ENCODE peak calls at places on chromosomes 13 and 19, in six cellular contexts. D is ovary, R is A549, I is suprapubic skin, C is upper lobe of left lung, H is transverse colon. V is an unnamed sample.

GRCh38 chr13:101917475-101917810 is 465.0 kb downstream of the ITGBL1 start:
- DNase-seq in C (peak), H (no peak), I (no peak), R (no peak), D (no peak), V (no peak)

GRCh38 chr19:50173144-50173543 is 10.1 kb upstream of the IZUMO2 start:
- DNase-seq in D (no peak), H (peak), R (no peak), I (no peak), C (no peak), V (peak)

GRCh38 chr13:40933508-40933907 is 85.6 kb downstream of the ELF1 start:
- DNase-seq in C (no peak), D (no peak), H (no peak), I (no peak), R (no peak), V (no peak)

GRCh38 chr19:37077615-37077928 is 661 bp upstream of the ZNF420 start:
- DNase-seq in D (no peak), H (no peak), R (no peak), I (no peak), C (no peak), V (no peak)

GRCh38 chr13:59409211-59409610 is 754.5 kb downstream of the DIAPH3 start:
- DNase-seq in H (peak), I (no peak), D (peak), C (no peak), R (no peak), V (no peak)

GRCh38 chr19:29680447-29680846 is 15.2 kb downstream of the PLEKHF1 start:
- DNase-seq in D (no peak), R (no peak), C (peak), I (no peak), H (peak), V (no peak)

GRCh38 chr19:38395381-38396127 is 7.1 kb downstream of the SPRED3 start:
- DNase-seq in C (peak), R (no peak), H (no peak), D (no peak), I (no peak), V (no peak)

GRCh38 chr19:55526216-55527196 is 10.4 kb downstream of the SBK2 start:
- DNase-seq in D (no peak), C (peak), R (peak), I (no peak), H (peak), V (no peak)

GRCh38 chr13:35760678-35761308 is 284.3 kb upstream of the MAB21L1 start:
- DNase-seq in C (peak), H (no peak), D (no peak), I (no peak), R (no peak), V (no peak)

GRCh38 chr13:29369060-29369743 is 226.3 kb downstream of the SLC7A1 start:
- DNase-seq in R (peak), H (no peak), C (no peak), D (no peak), I (no peak), V (no peak)

GRCh38 chr19:8877854-8878705 is 45.9 kb downstream of the MBD3L1 start:
- DNase-seq in D (no peak), H (no peak), I (no peak), R (peak), C (no peak), V (peak)

GRCh38 chr13:32734511-32734910 is 148.3 kb downstream of the PDS5B start:
- DNase-seq in D (no peak), R (peak), I (no peak), H (no peak), C (no peak), V (peak)

GRCh38 chr19:29663861-29664752 is 1.2 kb upstream of the PLEKHF1 start:
- DNase-seq in I (no peak), D (no peak), H (no peak), C (no peak), R (no peak), V (no peak)

GRCh38 chr13:113598081-113598410 is 13.5 kb downstream of the TFDP1 start:
- DNase-seq in C (no peak), H (no peak), I (peak), D (peak), R (no peak), V (no peak)

GRCh38 chr19:54947381-54947780 is at the start of gene NLRP7:
- DNase-seq in C (no peak), D (no peak), R (no peak), H (no peak), I (no peak), V (no peak)

GRCh38 chr13:112835796-112836195 is 133.2 kb upstream of the MCF2L start:
- DNase-seq in C (no peak), D (no peak), R (no peak), H (no peak), I (no peak), V (no peak)

GRCh38 chr13:102170295-102170694 is 231.6 kb downstream of the FGF14 start:
- DNase-seq in I (no peak), C (no peak), D (no peak), H (no peak), R (no peak), V (no peak)

GRCh38 chr19:46299004-46299509 is 2.2 kb downstream of the HIF3A start:
- DNase-seq in H (peak), I (peak), C (peak), R (peak), D (peak), V (no peak)

GRCh38 chr19:45884682-45885555 is 1.0 kb downstream of the IRF2BP1 start:
- DNase-seq in I (no peak), C (peak), R (no peak), H (no peak), D (peak), V (peak)

GRCh38 chr19:34217952-34218817 is 36.2 kb upstream of the GARRE1 start:
- DNase-seq in R (peak), I (no peak), H (peak), C (no peak), D (no peak), V (peak)

GRCh38 chr13:51397262-51397933 is 55.4 kb downstream of the INTS6 start:
- DNase-seq in C (no peak), H (peak), D (no peak), I (no peak), R (peak), V (no peak)

GRCh38 chr19:31214997-31215396 is 134.2 kb downstream of the TSHZ3 start:
- DNase-seq in C (no peak), D (no peak), R (no peak), I (no peak), H (no peak), V (no peak)

GRCh38 chr13:50379584-50379983 is 364.3 kb downstream of the KCNRG start:
- DNase-seq in H (no peak), C (no peak), I (no peak), R (no peak), D (no peak), V (no peak)

GRCh38 chr19:43766755-43767043 is 11.9 kb upstream of the SMG9 start:
- DNase-seq in I (no peak), D (no peak), H (no peak), R (no peak), C (no peak), V (no peak)

GRCh38 chr19:14031719-14032480 is at the start of gene IL27RA:
- DNase-seq in C (peak), D (no peak), R (peak), H (peak), I (no peak), V (peak)

GRCh38 chr13:31898383-31899071 is 133.0 kb upstream of the FRY start:
- DNase-seq in R (no peak), C (no peak), D (no peak), I (no peak), H (no peak), V (no peak)

GRCh38 chr19:52099497-52100138 is 4.1 kb upstream of the ZNF841 start:
- DNase-seq in I (no peak), C (no peak), H (no peak), R (no peak), D (no peak), V (no peak)

GRCh38 chr19:41219924-41220567 is 1.0 kb downstream of the AXL start:
- DNase-seq in R (peak), I (peak), C (peak), H (peak), D (peak), V (peak)

GRCh38 chr19:23099966-23100365 is 16.9 kb upstream of the ZNF730 start:
- DNase-seq in R (no peak), C (no peak), D (no peak), H (no peak), I (no peak), V (no peak)

GRCh38 chr19:38265213-38265861 is 964 bp downstream of the SPINT2 start:
- DNase-seq in C (no peak), H (peak), I (no peak), R (peak), D (no peak), V (no peak)

GRCh38 chr19:36136975-36137686 is 2.7 kb upstream of the CAPNS1 start:
- DNase-seq in I (no peak), D (peak), H (peak), R (peak), C (no peak), V (no peak)

GRCh38 chr19:12952488-12953455 is 4.3 kb downstream of the GADD45GIP1 start:
- DNase-seq in R (no peak), C (no peak), D (peak), H (no peak), I (no peak), V (no peak)

GRCh38 chr19:5895890-5896289 is 7.7 kb downstream of the NDUFA11 start:
- DNase-seq in R (no peak), I (no peak), C (no peak), H (no peak), D (no peak), V (no peak)

GRCh38 chr19:5896365-5897076 is 7.1 kb downstream of the NDUFA11 start:
- DNase-seq in H (no peak), I (no peak), R (no peak), C (peak), D (no peak), V (no peak)

GRCh38 chr19:5893907-5894703 is 9.5 kb downstream of the NDUFA11 start:
- DNase-seq in D (no peak), R (no peak), H (no peak), I (no peak), C (peak), V (peak)

GRCh38 chr19:5894704-5895349 is 8.8 kb downstream of the NDUFA11 start:
- DNase-seq in I (no peak), R (no peak), D (no peak), C (no peak), H (no peak), V (no peak)

GRCh38 chr19:5895409-5895808 is 8.2 kb downstream of the NDUFA11 start:
- DNase-seq in D (no peak), R (no peak), C (no peak), I (no peak), H (no peak), V (no peak)
- TF ChIP-seq EP300 in D (no peak), R (no peak), C (no peak), I (no peak), H (no peak), V (no peak)

GRCh38 chr13:46743191-46743590 is 53.8 kb downstream of the ESD start:
- DNase-seq in D (no peak), H (no peak), C (no peak), I (no peak), R (no peak), V (no peak)
- TF ChIP-seq EP300 in D (no peak), H (no peak), C (no peak), I (no peak), R (no peak), V (no peak)

DNA sequence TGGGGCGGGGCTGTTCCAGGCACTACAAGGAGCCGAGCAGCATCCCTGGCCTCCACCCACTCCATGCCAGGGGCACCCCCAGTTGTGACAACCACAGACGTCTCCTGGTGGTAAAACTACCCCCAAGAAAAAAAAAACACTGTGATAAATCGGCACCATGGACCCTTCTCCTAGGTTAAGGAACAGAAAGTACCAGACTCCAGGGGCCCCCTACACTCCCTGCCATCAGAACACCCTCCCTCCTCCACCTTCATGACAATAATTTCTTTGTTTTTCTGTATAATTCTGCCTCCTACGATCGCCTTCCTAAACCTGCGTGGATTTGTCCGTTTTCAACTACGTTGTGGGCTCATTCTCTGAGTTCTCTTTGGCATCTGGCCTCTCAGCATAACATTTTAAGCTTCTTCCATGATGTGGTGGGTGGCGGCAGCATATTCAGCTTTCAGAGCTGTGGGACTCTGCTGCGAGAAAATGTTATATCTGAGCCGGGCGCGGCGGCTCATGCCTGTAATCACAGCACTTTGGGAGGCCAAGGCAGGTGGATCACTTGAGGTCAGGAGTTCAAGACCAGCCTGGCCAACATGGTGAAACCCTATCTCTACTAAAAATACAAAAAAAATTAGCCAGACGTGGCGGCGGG is 8.6 kb downstream of the TLE2 start:
- DNase-seq in R (no peak), C (no peak), I (no peak), D (no peak), H (no peak), V (no peak)
- TF ChIP-seq EP300 in R (no peak), C (no peak), I (no peak), D (no peak), H (no peak), V (no peak)

DNA sequence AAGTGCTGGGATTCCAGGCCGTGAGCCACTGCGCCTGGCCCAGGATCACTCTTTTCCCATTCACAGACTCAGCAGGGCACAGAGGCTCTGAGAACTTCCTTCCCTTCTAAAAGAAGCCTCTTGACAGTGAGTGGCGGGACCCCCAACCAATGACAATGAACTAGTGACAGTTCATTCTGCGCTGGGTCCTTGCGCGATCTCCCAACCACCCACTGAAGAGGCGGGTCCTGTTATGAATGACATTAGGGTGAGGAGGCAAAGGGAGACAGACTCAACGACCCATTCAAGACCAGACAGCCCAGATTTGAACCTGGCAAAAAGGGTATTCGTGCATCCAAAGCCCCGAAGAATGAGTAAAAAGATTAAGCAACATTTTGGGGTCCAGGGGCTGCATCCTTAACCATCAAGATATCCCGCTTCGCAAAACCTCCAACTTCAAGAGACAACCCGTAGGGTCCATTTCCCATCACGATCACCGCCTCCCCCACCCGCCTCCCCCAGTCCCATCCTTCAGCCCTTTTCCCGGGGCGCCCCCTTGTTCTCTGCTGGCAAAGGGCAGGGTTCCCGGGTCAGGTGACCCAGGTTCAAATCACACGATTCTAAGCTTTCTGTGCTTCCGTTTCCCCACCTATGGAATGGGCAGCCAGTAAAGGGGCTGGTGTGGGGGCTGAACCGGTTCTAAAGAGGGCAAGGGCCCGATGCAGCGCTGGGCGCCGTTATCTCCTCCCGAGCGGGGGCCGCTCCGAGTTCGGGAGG is 719 bp downstream of the SUGP2 start:
- DNase-seq in H (peak), R (peak), D (peak), C (no peak), I (no peak), V (peak)
- TF ChIP-seq EP300 in H (no peak), R (no peak), D (no peak), C (no peak), I (no peak), V (no peak)

GRCh38 chr13:21060827-21061076 is 634 bp downstream of the LATS2 start:
- DNase-seq in I (no peak), C (peak), D (peak), R (no peak), H (no peak), V (no peak)
- TF ChIP-seq EP300 in I (no peak), C (no peak), D (no peak), R (no peak), H (no peak), V (no peak)

V was measured in K562.